ENCODE peak calls at places on chromosomes 2 and 18, in nine cellular contexts. O, I, Y, H, N, Z, B, M and L are unnamed samples.

GRCh38 chr2:159399716-159400525 is 113.4 kb upstream of the WDSUB1 start:
- DNase-seq in O (no peak), I (no peak), Y (no peak), H (no peak), N (no peak), Z (no peak), B (peak), M (no peak), L (no peak)

GRCh38 chr2:25894135-25894830 is 16.0 kb upstream of the ASXL2 start:
- DNase-seq in O (peak), I (no peak), Y (peak), H (peak), N (no peak), Z (peak), B (no peak), M (no peak), L (no peak)

GRCh38 chr2:192570786-192571185 is 376.1 kb upstream of the TMEFF2 start:
- DNase-seq in O (no peak), I (no peak), Y (no peak), H (no peak), N (no peak), Z (no peak), B (no peak), M (no peak), L (no peak)

GRCh38 chr2:139209586-139209985 is 429.4 kb upstream of the NXPH2 start:
- DNase-seq in O (no peak), I (no peak), Y (no peak), H (no peak), N (no peak), Z (no peak), B (no peak), M (no peak), L (no peak)

GRCh38 chr2:100796499-100797100 is 23.3 kb upstream of the NPAS2 start:
- DNase-seq in O (no peak), I (no peak), Y (no peak), H (no peak), N (no peak), Z (no peak), B (no peak), M (no peak), L (no peak)

GRCh38 chr2:172813314-172813888 is 77.8 kb downstream of the RAPGEF4 start:
- DNase-seq in O (no peak), I (no peak), Y (no peak), H (no peak), N (no peak), Z (peak), B (no peak), M (no peak), L (no peak)

GRCh38 chr2:29238497-29238896 is 123.3 kb downstream of the CLIP4 start:
- DNase-seq in O (peak), I (peak), Y (no peak), H (no peak), N (no peak), Z (peak), B (no peak), M (peak), L (no peak)

GRCh38 chr2:226256709-226257401 is 542.8 kb downstream of the IRS1 start:
- DNase-seq in O (no peak), I (no peak), Y (no peak), H (no peak), N (no peak), Z (no peak), B (no peak), M (no peak), L (no peak)

GRCh38 chr2:70607121-70607551 is 53.5 kb upstream of the TGFA start:
- DNase-seq in O (no peak), I (no peak), Y (no peak), H (no peak), N (no peak), Z (no peak), B (no peak), M (no peak), L (no peak)

GRCh38 chr18:382423-382984 is 114.7 kb upstream of the THOC1 start:
- DNase-seq in O (no peak), I (no peak), Y (no peak), H (no peak), N (no peak), Z (no peak), B (no peak), M (no peak), L (no peak)

GRCh38 chr18:48733854-48734253 is 195.0 kb downstream of the CTIF start:
- DNase-seq in O (no peak), I (no peak), Y (no peak), H (peak), N (no peak), Z (no peak), B (no peak), M (no peak), L (no peak)

GRCh38 chr18:66495844-66496243 is 108.0 kb downstream of the CDH19 start:
- DNase-seq in O (peak), I (peak), Y (peak), H (peak), N (no peak), Z (peak), B (no peak), M (no peak), L (no peak)

GRCh38 chr2:44304258-44304657 is 29.0 kb downstream of the SLC3A1 start:
- DNase-seq in O (no peak), I (no peak), Y (no peak), H (no peak), N (no peak), Z (no peak), B (no peak), M (no peak), L (no peak)

GRCh38 chr2:241796610-241797138 is 12.3 kb upstream of the NEU4 start:
- DNase-seq in O (peak), I (no peak), Y (peak), H (peak), N (no peak), Z (peak), B (no peak), M (peak), L (peak)

GRCh38 chr18:23412351-23412964 is 40.6 kb upstream of the RIOK3 start:
- DNase-seq in O (no peak), I (no peak), Y (no peak), H (no peak), N (no peak), Z (no peak), B (no peak), M (no peak), L (no peak)

GRCh38 chr18:69758458-69758857 is 189.2 kb downstream of the CD226 start:
- DNase-seq in O (no peak), I (no peak), Y (no peak), H (no peak), N (no peak), Z (no peak), B (no peak), M (no peak), L (no peak)

GRCh38 chr2:133956434-133956935 is 297.4 kb upstream of the MGAT5 start:
- DNase-seq in O (no peak), I (no peak), Y (no peak), H (no peak), N (no peak), Z (no peak), B (no peak), M (no peak), L (no peak)

DNA sequence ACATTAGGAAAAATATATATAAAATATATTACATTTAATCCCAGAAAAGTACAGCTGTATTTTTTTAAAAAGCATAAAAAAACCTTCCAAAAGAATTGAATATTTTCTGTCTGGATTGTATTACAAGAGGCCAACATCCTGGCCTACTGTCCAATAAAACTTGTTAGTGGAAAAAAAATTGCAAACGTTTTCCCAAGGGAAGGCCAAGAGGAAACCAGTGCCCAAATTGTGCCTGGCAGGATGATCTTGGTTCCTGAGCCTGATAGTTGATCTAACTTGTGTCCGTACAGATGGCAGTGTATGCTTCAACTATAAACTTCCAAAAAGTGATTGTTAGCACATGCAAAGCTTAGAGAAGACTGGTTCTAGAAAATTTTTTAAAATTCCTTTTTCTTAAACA is 90.6 kb upstream of the LPIN2 start:
- DNase-seq in O (no peak), I (no peak), Y (no peak), H (no peak), N (no peak), Z (no peak), B (no peak), M (no peak), L (no peak)
- H3K27ac ChIP-seq in O (no peak), I (no peak), Y (no peak), H (no peak), N (no peak), Z (no peak), B (no peak), M (no peak), L (no peak)

GRCh38 chr2:216109962-216110614 is 940 bp downstream of the XRCC5 start:
- DNase-seq in O (no peak), I (no peak), Y (no peak), H (no peak), N (no peak), Z (no peak), B (peak), M (no peak), L (no peak)
- TF ChIP-seq CTCF in O (peak), I (no peak), Y (peak), H (peak), N (peak), Z (peak), B (peak), M (peak), L (no peak)

GRCh38 chr2:216107760-216108159 is 1.4 kb upstream of the XRCC5 start:
- DNase-seq in O (no peak), I (peak), Y (no peak), H (no peak), N (no peak), Z (no peak), B (no peak), M (no peak), L (no peak)
- H3K4me3 ChIP-seq in O (no peak), I (no peak), Y (no peak), H (no peak), N (no peak), Z (no peak), B (no peak), M (no peak), L (no peak)

GRCh38 chr2:233267516-233268245 is 16.2 kb downstream of the ATG16L1 start:
- DNase-seq in O (no peak), I (no peak), Y (peak), H (no peak), N (no peak), Z (no peak), B (no peak), M (peak), L (no peak)
- H3K27ac ChIP-seq in O (peak), I (no peak), Y (peak), H (no peak), N (no peak), Z (no peak), B (no peak), M (peak), L (no peak)

GRCh38 chr18:46793565-46793964 is 36.7 kb upstream of the ST8SIA5 start:
- DNase-seq in O (no peak), I (no peak), Y (no peak), H (no peak), N (no peak), Z (no peak), B (no peak), M (no peak), L (no peak)
- TF ChIP-seq CTCF in O (no peak), I (peak), Y (no peak), H (peak), N (no peak), Z (no peak), B (peak), M (no peak), L (no peak)

GRCh38 chr2:46118656-46119338 is 178.4 kb upstream of the EPAS1 start:
- DNase-seq in O (no peak), I (no peak), Y (no peak), H (no peak), N (no peak), Z (no peak), B (no peak), M (no peak), L (no peak)

GRCh38 chr2:46122971-46123365 is 174.2 kb upstream of the EPAS1 start:
- DNase-seq in O (no peak), I (no peak), Y (no peak), H (no peak), N (no peak), Z (no peak), B (no peak), M (no peak), L (no peak)

GRCh38 chr2:46119453-46119852 is 177.8 kb upstream of the EPAS1 start:
- DNase-seq in O (no peak), I (no peak), Y (no peak), H (no peak), N (no peak), Z (peak), B (no peak), M (no peak), L (no peak)

GRCh38 chr2:46122318-46122970 is 174.8 kb upstream of the EPAS1 start:
- DNase-seq in O (no peak), I (no peak), Y (peak), H (no peak), N (no peak), Z (no peak), B (no peak), M (no peak), L (no peak)

GRCh38 chr2:46120792-46121565 is 176.2 kb upstream of the EPAS1 start:
- DNase-seq in O (no peak), I (no peak), Y (peak), H (no peak), N (no peak), Z (no peak), B (no peak), M (no peak), L (no peak)
- H3K4me3 ChIP-seq in O (no peak), I (no peak), Y (no peak), H (no peak), N (no peak), Z (no peak), B (no peak), M (no peak), L (no peak)

DNA sequence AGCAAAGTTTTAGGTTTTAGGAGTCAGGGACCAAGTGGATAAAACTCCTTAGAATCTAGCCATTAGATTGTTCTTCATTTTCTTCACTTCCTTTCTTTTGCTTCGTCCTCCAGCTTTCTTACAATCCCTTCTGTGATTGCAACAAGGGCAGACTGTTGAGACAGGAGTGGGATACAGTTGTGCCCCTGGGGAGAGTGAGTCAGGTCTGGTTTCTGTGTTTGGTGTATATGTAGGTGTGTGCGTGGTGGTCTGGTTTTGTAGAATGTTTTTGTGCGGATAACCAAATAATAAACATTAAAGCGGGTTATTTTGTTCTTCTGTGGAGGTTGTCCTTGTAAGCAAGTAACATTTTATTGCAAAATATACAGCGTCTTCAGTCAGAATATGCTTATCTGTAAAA is 7.3 kb downstream of the INSIG2 start:
- DNase-seq in O (no peak), I (no peak), Y (no peak), H (no peak), N (no peak), Z (peak), B (no peak), M (no peak), L (no peak)
- H3K27ac ChIP-seq in O (no peak), I (no peak), Y (no peak), H (no peak), N (no peak), Z (peak), B (no peak), M (no peak), L (no peak)

GRCh38 chr2:134973241-134974146 is 54.9 kb downstream of the CCNT2 start:
- DNase-seq in O (no peak), I (no peak), Y (no peak), H (no peak), N (no peak), Z (no peak), B (no peak), M (no peak), L (no peak)

GRCh38 chr2:134975281-134976009 is 56.8 kb downstream of the CCNT2 start:
- DNase-seq in O (no peak), I (no peak), Y (peak), H (no peak), N (no peak), Z (no peak), B (no peak), M (no peak), L (no peak)

GRCh38 chr2:134980639-134981038 is 62.0 kb downstream of the CCNT2 start:
- DNase-seq in O (no peak), I (no peak), Y (no peak), H (no peak), N (no peak), Z (no peak), B (no peak), M (no peak), L (no peak)

GRCh38 chr2:134979203-134979602 is 60.6 kb downstream of the CCNT2 start:
- DNase-seq in O (no peak), I (no peak), Y (no peak), H (no peak), N (no peak), Z (no peak), B (no peak), M (no peak), L (no peak)

DNA sequence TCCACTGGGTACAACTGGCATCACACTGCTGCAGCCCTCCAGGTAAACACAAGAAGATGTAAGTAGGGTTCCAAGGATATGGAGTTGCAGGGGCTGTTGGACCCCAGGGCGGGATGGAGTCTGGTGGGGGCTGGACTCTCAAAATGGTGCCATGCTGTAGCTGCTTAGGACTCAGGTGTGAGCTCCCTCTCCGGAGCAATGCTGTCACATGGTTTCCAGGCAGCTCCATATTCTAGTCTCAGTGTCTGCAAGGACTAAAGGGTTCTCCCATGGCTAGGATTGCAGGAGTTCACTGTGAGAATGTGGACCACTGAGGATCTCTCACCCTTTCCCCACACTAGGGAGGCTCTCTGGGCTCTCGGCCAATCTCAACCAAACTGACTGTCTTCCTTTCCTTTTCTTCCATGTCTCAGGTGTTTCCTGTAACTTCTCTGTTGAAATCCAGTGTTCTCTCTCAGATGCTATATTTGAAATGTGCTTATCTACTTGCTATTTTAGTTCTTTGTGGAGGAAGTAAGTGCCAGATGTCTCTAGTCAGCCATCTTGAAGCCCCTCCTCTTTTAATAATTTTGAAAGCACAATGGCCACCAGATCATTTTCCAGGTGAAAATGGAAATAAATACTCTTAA is 57.6 kb downstream of the CCNT2 start:
- DNase-seq in O (no peak), I (no peak), Y (no peak), H (no peak), N (no peak), Z (no peak), B (no peak), M (no peak), L (no peak)
- TF ChIP-seq CTCF in O (no peak), I (no peak), Y (no peak), H (no peak), N (no peak), Z (no peak), B (no peak), M (no peak), L (no peak)